ENCODE peak calls at places on chromosomes 12 and 14, in four cellular contexts. K is left ventricle myocardium inferior, D is fibroblast of lung, Q is colonic mucosa. N is an unnamed sample.

GRCh38 chr12:44717612-44718011 is 158.5 kb downstream of the NELL2 start:
- DNase-seq in Q (no peak), K (no peak), D (no peak), N (no peak)

GRCh38 chr14:64646103-64646502 is 58.1 kb upstream of the PLEKHG3 start:
- DNase-seq in D (peak; percentile 86), K (no peak), Q (no peak), N (peak; percentile 12)

GRCh38 chr12:3777206-3777809 is 24.4 kb upstream of the CRACR2A start:
- DNase-seq in Q (peak; percentile 40), K (no peak), D (peak; percentile 60), N (peak; percentile 45)

GRCh38 chr12:115798309-115798917 is 479.1 kb downstream of the MED13L start:
- DNase-seq in Q (no peak), K (no peak), D (no peak), N (no peak)

GRCh38 chr14:40909906-40910305 is 696.8 kb upstream of the LRFN5 start:
- DNase-seq in Q (no peak), D (no peak), K (no peak), N (no peak)

GRCh38 chr12:50101663-50102062 is 2.1 kb upstream of the GPD1 start:
- DNase-seq in D (peak; percentile 60), K (no peak), Q (no peak), N (peak; percentile 56)

GRCh38 chr12:93136243-93137015 is 207.3 kb upstream of the EEA1 start:
- DNase-seq in K (no peak), D (no peak), Q (no peak), N (no peak)

GRCh38 chr14:58907803-58908202 is 270.0 kb downstream of the DACT1 start:
- DNase-seq in K (no peak), D (no peak), Q (no peak), N (peak; percentile 12)

GRCh38 chr12:105296116-105297095 is 34.1 kb upstream of the C12orf75 start:
- DNase-seq in D (peak; percentile 27), K (no peak), Q (no peak), N (no peak)

GRCh38 chr12:93946542-93947150 is 201.7 kb upstream of the PLXNC1 start:
- DNase-seq in D (peak; percentile 28), Q (no peak), K (no peak), N (peak; percentile 42)

GRCh38 chr14:104096751-104097700 is 11.5 kb downstream of the ASPG start:
- DNase-seq in Q (no peak), K (no peak), D (no peak), N (no peak)

GRCh38 chr14:96626121-96626768 is 124.1 kb downstream of the PAPOLA start:
- DNase-seq in D (no peak), K (no peak), Q (no peak), N (no peak)

GRCh38 chr12:98741615-98742265 is 96.7 kb downstream of the APAF1 start:
- DNase-seq in D (no peak), Q (no peak), K (no peak), N (no peak)

GRCh38 chr12:103839103-103839502 is 1.9 kb downstream of the NT5DC3 start:
- DNase-seq in Q (no peak), K (no peak), D (peak; percentile 58), N (no peak)

GRCh38 chr12:95143784-95144205 is 70.4 kb upstream of the NR2C1 start:
- DNase-seq in K (no peak), D (peak; percentile 41), Q (no peak), N (peak; percentile 16)

GRCh38 chr12:102441077-102441596 is 39.2 kb downstream of the IGF1 start:
- DNase-seq in Q (no peak), K (no peak), D (no peak), N (no peak)

GRCh38 chr12:130412384-130412783 is 74.7 kb downstream of the PIWIL1 start:
- DNase-seq in Q (no peak), D (no peak), K (no peak), N (no peak)

GRCh38 chr14:80965041-80965440 is 9.6 kb downstream of the TSHR start:
- DNase-seq in D (no peak), Q (no peak), K (no peak), N (no peak)

GRCh38 chr14:75299064-75299463 is 20.4 kb downstream of the FOS start:
- DNase-seq in K (no peak), D (peak; percentile 79), Q (no peak), N (no peak)

GRCh38 chr12:6360080-6360571 is 15.2 kb downstream of the SCNN1A start:
- DNase-seq in D (no peak), Q (peak; percentile 80), K (no peak), N (no peak)

GRCh38 chr12:7542813-7543212 is 39.2 kb upstream of the CD163 start:
- DNase-seq in Q (no peak), D (peak; percentile 38), K (no peak), N (peak; percentile 7)

GRCh38 chr14:75435473-75435872 is 7.7 kb downstream of the JDP2 start:
- DNase-seq in K (no peak), D (no peak), Q (no peak), N (no peak)

GRCh38 chr12:56020437-56021189 is at the start of gene IKZF4:
- DNase-seq in K (no peak), D (peak; percentile 94), Q (peak; percentile 57), N (peak; percentile 21)

GRCh38 chr14:37594238-37594915 is 672 bp downstream of the FOXA1 start:
- DNase-seq in D (peak; percentile 84), K (no peak), Q (peak; percentile 91), N (peak; percentile 79)

GRCh38 chr12:31119531-31120211 is 46.0 kb downstream of the DDX11 start:
- DNase-seq in Q (no peak), K (no peak), D (no peak), N (no peak)

GRCh38 chr12:51217133-51217967 is 512 bp downstream of the POU6F1 start:
- DNase-seq in Q (peak; percentile 52), D (no peak), K (peak; percentile 62), N (no peak)

GRCh38 chr14:22561661-22562579 is 27.1 kb downstream of the DAD1 start:
- DNase-seq in K (no peak), Q (no peak), D (no peak), N (peak; percentile 31)

GRCh38 chr12:66441905-66442559 is 139.7 kb downstream of the HELB start:
- DNase-seq in D (no peak), Q (no peak), K (no peak), N (no peak)

GRCh38 chr12:2650261-2651060 is 144.3 kb upstream of the FKBP4 start:
- DNase-seq in D (no peak), Q (no peak), K (no peak), N (no peak)

GRCh38 chr14:102125546-102125945 is 14.2 kb upstream of the WDR20 start:
- DNase-seq in K (no peak), Q (no peak), D (no peak), N (no peak)

GRCh38 chr12:112879191-112879705 is 27.5 kb upstream of the OAS1 start:
- DNase-seq in K (no peak), Q (no peak), D (no peak), N (no peak)

GRCh38 chr12:818733-819132 is 66.4 kb downstream of the WNK1 start:
- DNase-seq in Q (no peak), D (no peak), K (no peak), N (no peak)

GRCh38 chr14:84420236-84420635 is 1109.7 kb upstream of the FLRT2 start:
- DNase-seq in K (no peak), Q (no peak), D (no peak), N (peak; percentile 7)

GRCh38 chr14:50099335-50099734 is 17.0 kb downstream of the VCPKMT start:
- DNase-seq in D (no peak), Q (peak; percentile 44), K (no peak), N (peak; percentile 5)

GRCh38 chr14:100144996-100145646 is 14.3 kb downstream of the DEGS2 start:
- DNase-seq in K (no peak), D (no peak), Q (peak; percentile 89), N (no peak)

GRCh38 chr12:62647586-62647985 is 181.0 kb downstream of the MON2 start:
- DNase-seq in K (peak; percentile 50), D (no peak), Q (no peak), N (no peak)

GRCh38 chr14:63200767-63201166 is 3.5 kb upstream of the RHOJ start:
- DNase-seq in Q (no peak), K (no peak), D (no peak), N (no peak)

N was measured in astrocyte of the spinal cord.